ENCODE peak calls at places on chromosome 1, in seven cellular contexts. One of them, this sample, is unnamed.

GRCh38 chr1:103250441-103250861 is 142.1 kb upstream of the COL11A1 start:
- DNase-seq in IMR-90: peak
- DNase-seq in breast epithelium: no peak
- DNase-seq in thyroid gland: no peak
- DNase-seq in astrocyte: peak
- DNase-seq in tibial artery: no peak
- DNase-seq in effector memory CD4-positive, alpha-beta T cell: no peak
- DNase-seq in this sample: no peak

GRCh38 chr1:31652891-31653489 is 8.3 kb upstream of the PEF1 start:
- DNase-seq in tibial artery: no peak
- DNase-seq in effector memory CD4-positive, alpha-beta T cell: no peak
- DNase-seq in astrocyte: no peak
- DNase-seq in IMR-90: no peak
- DNase-seq in thyroid gland: peak
- DNase-seq in breast epithelium: no peak
- DNase-seq in this sample: no peak

GRCh38 chr1:95208876-95209275 is 25.1 kb upstream of the RWDD3 start:
- DNase-seq in breast epithelium: no peak
- DNase-seq in astrocyte: no peak
- DNase-seq in effector memory CD4-positive, alpha-beta T cell: no peak
- DNase-seq in thyroid gland: no peak
- DNase-seq in IMR-90: no peak
- DNase-seq in tibial artery: no peak
- DNase-seq in this sample: no peak

GRCh38 chr1:94096797-94097549 is 24.0 kb downstream of the ABCA4 start:
- DNase-seq in effector memory CD4-positive, alpha-beta T cell: no peak
- DNase-seq in breast epithelium: no peak
- DNase-seq in thyroid gland: peak
- DNase-seq in IMR-90: peak
- DNase-seq in tibial artery: peak
- DNase-seq in astrocyte: peak
- DNase-seq in this sample: no peak

GRCh38 chr1:175040324-175040910 is 17.2 kb upstream of the MRPS14 start:
- DNase-seq in effector memory CD4-positive, alpha-beta T cell: no peak
- DNase-seq in tibial artery: no peak
- DNase-seq in thyroid gland: no peak
- DNase-seq in IMR-90: no peak
- DNase-seq in astrocyte: no peak
- DNase-seq in breast epithelium: no peak
- DNase-seq in this sample: no peak

GRCh38 chr1:109927908-109928307 is 17.3 kb downstream of the CSF1 start:
- DNase-seq in IMR-90: peak
- DNase-seq in thyroid gland: peak
- DNase-seq in tibial artery: peak
- DNase-seq in breast epithelium: no peak
- DNase-seq in astrocyte: peak
- DNase-seq in effector memory CD4-positive, alpha-beta T cell: no peak
- DNase-seq in this sample: peak

GRCh38 chr1:228284521-228284920 is 76.7 kb downstream of the OBSCN start:
- DNase-seq in effector memory CD4-positive, alpha-beta T cell: no peak
- DNase-seq in thyroid gland: no peak
- DNase-seq in astrocyte: no peak
- DNase-seq in IMR-90: no peak
- DNase-seq in breast epithelium: peak
- DNase-seq in tibial artery: no peak
- DNase-seq in this sample: no peak

GRCh38 chr1:16967095-16967567 is 13.3 kb downstream of the MFAP2 start:
- DNase-seq in breast epithelium: no peak
- DNase-seq in IMR-90: peak
- DNase-seq in effector memory CD4-positive, alpha-beta T cell: no peak
- DNase-seq in tibial artery: no peak
- DNase-seq in thyroid gland: peak
- DNase-seq in astrocyte: peak
- DNase-seq in this sample: no peak

GRCh38 chr1:149993181-149993580 is 17.3 kb downstream of the OTUD7B start:
- DNase-seq in astrocyte: no peak
- DNase-seq in breast epithelium: no peak
- DNase-seq in thyroid gland: no peak
- DNase-seq in effector memory CD4-positive, alpha-beta T cell: no peak
- DNase-seq in tibial artery: no peak
- DNase-seq in IMR-90: no peak
- DNase-seq in this sample: no peak

GRCh38 chr1:209645574-209646452 is 6.4 kb downstream of the LAMB3 start:
- DNase-seq in breast epithelium: no peak
- DNase-seq in effector memory CD4-positive, alpha-beta T cell: no peak
- DNase-seq in IMR-90: no peak
- DNase-seq in thyroid gland: no peak
- DNase-seq in tibial artery: no peak
- DNase-seq in astrocyte: no peak
- DNase-seq in this sample: no peak

GRCh38 chr1:27592600-27593340 is 11.2 kb downstream of the AHDC1 start:
- DNase-seq in effector memory CD4-positive, alpha-beta T cell: no peak
- DNase-seq in breast epithelium: no peak
- DNase-seq in tibial artery: no peak
- DNase-seq in astrocyte: no peak
- DNase-seq in thyroid gland: no peak
- DNase-seq in IMR-90: no peak
- DNase-seq in this sample: no peak

GRCh38 chr1:209430107-209430506 is 153.4 kb upstream of the CAMK1G start:
- DNase-seq in effector memory CD4-positive, alpha-beta T cell: no peak
- DNase-seq in tibial artery: no peak
- DNase-seq in astrocyte: no peak
- DNase-seq in breast epithelium: no peak
- DNase-seq in thyroid gland: peak
- DNase-seq in IMR-90: no peak
- DNase-seq in this sample: no peak

GRCh38 chr1:8373547-8374270 is 55.8 kb downstream of the SLC45A1 start:
- DNase-seq in astrocyte: peak
- DNase-seq in tibial artery: peak
- DNase-seq in breast epithelium: peak
- DNase-seq in thyroid gland: peak
- DNase-seq in effector memory CD4-positive, alpha-beta T cell: no peak
- DNase-seq in IMR-90: peak
- DNase-seq in this sample: peak

GRCh38 chr1:81801834-81802531 is 1.2 kb downstream of the ADGRL2 start:
- DNase-seq in thyroid gland: peak
- DNase-seq in astrocyte: peak
- DNase-seq in breast epithelium: no peak
- DNase-seq in effector memory CD4-positive, alpha-beta T cell: no peak
- DNase-seq in tibial artery: peak
- DNase-seq in IMR-90: peak
- DNase-seq in this sample: no peak

GRCh38 chr1:184882649-184883303 is 91.5 kb downstream of the NIBAN1 start:
- DNase-seq in IMR-90: no peak
- DNase-seq in astrocyte: no peak
- DNase-seq in thyroid gland: no peak
- DNase-seq in effector memory CD4-positive, alpha-beta T cell: no peak
- DNase-seq in breast epithelium: no peak
- DNase-seq in tibial artery: peak
- DNase-seq in this sample: no peak

GRCh38 chr1:1173061-1173792 is 453 bp upstream of the TTLL10 start:
- DNase-seq in tibial artery: no peak
- DNase-seq in thyroid gland: no peak
- DNase-seq in IMR-90: no peak
- DNase-seq in effector memory CD4-positive, alpha-beta T cell: no peak
- DNase-seq in astrocyte: no peak
- DNase-seq in breast epithelium: no peak
- DNase-seq in this sample: no peak

GRCh38 chr1:63747445-63747844 is 26.4 kb upstream of the ROR1 start:
- DNase-seq in tibial artery: no peak
- DNase-seq in IMR-90: no peak
- DNase-seq in astrocyte: no peak
- DNase-seq in breast epithelium: no peak
- DNase-seq in thyroid gland: no peak
- DNase-seq in effector memory CD4-positive, alpha-beta T cell: no peak
- DNase-seq in this sample: no peak

GRCh38 chr1:184597652-184598357 is 156.9 kb downstream of the EDEM3 start:
- DNase-seq in tibial artery: no peak
- DNase-seq in breast epithelium: no peak
- DNase-seq in IMR-90: peak
- DNase-seq in effector memory CD4-positive, alpha-beta T cell: no peak
- DNase-seq in thyroid gland: no peak
- DNase-seq in astrocyte: no peak
- DNase-seq in this sample: no peak

GRCh38 chr1:42743302-42744029 is 3.4 kb upstream of the CLDN19 start:
- DNase-seq in thyroid gland: no peak
- DNase-seq in IMR-90: no peak
- DNase-seq in tibial artery: no peak
- DNase-seq in astrocyte: no peak
- DNase-seq in breast epithelium: no peak
- DNase-seq in effector memory CD4-positive, alpha-beta T cell: no peak
- DNase-seq in this sample: no peak

GRCh38 chr1:35390600-35391494 is 122.3 kb downstream of the ZMYM4 start:
- DNase-seq in breast epithelium: no peak
- DNase-seq in astrocyte: peak
- DNase-seq in tibial artery: no peak
- DNase-seq in thyroid gland: no peak
- DNase-seq in IMR-90: peak
- DNase-seq in effector memory CD4-positive, alpha-beta T cell: no peak
- DNase-seq in this sample: no peak

GRCh38 chr1:31799196-31799894 is 16.5 kb downstream of the SPOCD1 start:
- DNase-seq in tibial artery: peak
- DNase-seq in IMR-90: no peak
- DNase-seq in thyroid gland: no peak
- DNase-seq in breast epithelium: no peak
- DNase-seq in astrocyte: no peak
- DNase-seq in effector memory CD4-positive, alpha-beta T cell: no peak
- DNase-seq in this sample: no peak

GRCh38 chr1:204261746-204262505 is 48.1 kb upstream of the GOLT1A start:
- DNase-seq in tibial artery: no peak
- DNase-seq in astrocyte: peak
- DNase-seq in effector memory CD4-positive, alpha-beta T cell: no peak
- DNase-seq in breast epithelium: no peak
- DNase-seq in IMR-90: peak
- DNase-seq in thyroid gland: no peak
- DNase-seq in this sample: no peak

GRCh38 chr1:59831529-59831928 is 16.8 kb downstream of the HOOK1 start:
- DNase-seq in IMR-90: no peak
- DNase-seq in tibial artery: no peak
- DNase-seq in breast epithelium: no peak
- DNase-seq in astrocyte: no peak
- DNase-seq in effector memory CD4-positive, alpha-beta T cell: no peak
- DNase-seq in thyroid gland: no peak
- DNase-seq in this sample: no peak

GRCh38 chr1:210332719-210333398 is 4.2 kb downstream of the HHAT start:
- DNase-seq in tibial artery: no peak
- DNase-seq in astrocyte: peak
- DNase-seq in effector memory CD4-positive, alpha-beta T cell: peak
- DNase-seq in IMR-90: no peak
- DNase-seq in thyroid gland: no peak
- DNase-seq in breast epithelium: no peak
- DNase-seq in this sample: no peak

GRCh38 chr1:158819461-158820443 is 11.4 kb upstream of the MNDA start:
- DNase-seq in tibial artery: no peak
- DNase-seq in thyroid gland: no peak
- DNase-seq in IMR-90: no peak
- DNase-seq in breast epithelium: no peak
- DNase-seq in effector memory CD4-positive, alpha-beta T cell: no peak
- DNase-seq in astrocyte: peak
- DNase-seq in this sample: no peak

GRCh38 chr1:113255728-113256347 is 134.5 kb upstream of the MAGI3 start:
- DNase-seq in tibial artery: no peak
- DNase-seq in breast epithelium: no peak
- DNase-seq in astrocyte: peak
- DNase-seq in thyroid gland: no peak
- DNase-seq in effector memory CD4-positive, alpha-beta T cell: no peak
- DNase-seq in IMR-90: no peak
- DNase-seq in this sample: no peak

GRCh38 chr1:236524892-236525179 is 1.1 kb downstream of the LGALS8 start:
- DNase-seq in IMR-90: no peak
- DNase-seq in astrocyte: no peak
- DNase-seq in tibial artery: no peak
- DNase-seq in thyroid gland: no peak
- DNase-seq in breast epithelium: no peak
- DNase-seq in effector memory CD4-positive, alpha-beta T cell: no peak
- DNase-seq in this sample: no peak
- H3K27ac ChIP-seq in IMR-90: no peak
- H3K27ac ChIP-seq in astrocyte: peak
- H3K27ac ChIP-seq in tibial artery: peak
- H3K27ac ChIP-seq in thyroid gland: peak
- H3K27ac ChIP-seq in breast epithelium: peak
- H3K27ac ChIP-seq in effector memory CD4-positive, alpha-beta T cell: peak
- H3K27ac ChIP-seq in this sample: no peak

DNA sequence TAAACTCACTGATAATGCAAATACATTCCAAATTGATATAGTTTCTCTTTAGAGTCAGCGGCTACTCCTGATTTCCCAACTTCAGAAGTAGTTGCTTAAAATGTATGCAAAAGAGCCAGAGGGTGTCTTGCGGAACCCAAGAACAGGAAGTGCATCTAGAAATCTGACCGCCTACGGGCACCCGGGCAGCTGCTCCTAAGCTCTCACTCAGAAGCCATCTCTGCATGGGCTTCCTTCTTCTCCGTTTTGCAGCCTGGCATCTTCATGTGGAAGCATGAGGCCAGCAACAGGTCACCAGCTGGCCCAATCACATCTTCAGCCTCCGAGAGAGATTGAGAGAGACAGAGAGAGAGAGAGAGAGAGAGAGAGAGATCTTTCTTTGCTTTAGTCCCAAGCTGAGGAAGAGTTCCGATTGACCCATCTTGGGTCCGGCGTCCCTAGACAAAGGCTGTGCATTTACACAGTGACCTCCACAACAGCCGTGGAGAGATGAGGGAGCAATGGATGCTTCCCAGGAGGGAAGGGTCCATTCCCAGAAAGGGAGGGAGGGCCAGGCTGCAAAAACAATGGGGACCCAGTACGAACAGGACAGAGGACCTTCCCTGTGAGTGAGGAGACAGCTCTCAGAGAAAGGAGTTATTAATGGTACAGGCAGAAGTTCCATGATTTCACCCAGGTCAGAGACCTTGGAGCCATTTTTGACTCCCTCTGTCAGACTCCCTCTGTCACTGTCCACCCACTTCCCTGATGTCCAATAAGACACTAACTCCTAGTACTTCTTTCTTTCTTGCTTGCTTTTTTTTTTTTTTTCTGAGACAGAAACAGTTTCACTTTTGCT is 28.2 kb upstream of the SLC30A1 start:
- DNase-seq in astrocyte: no peak
- DNase-seq in IMR-90: no peak
- DNase-seq in breast epithelium: no peak
- DNase-seq in thyroid gland: no peak
- DNase-seq in effector memory CD4-positive, alpha-beta T cell: no peak
- DNase-seq in tibial artery: no peak
- DNase-seq in this sample: no peak
- H3K27ac ChIP-seq in astrocyte: no peak
- H3K27ac ChIP-seq in IMR-90: no peak
- H3K27ac ChIP-seq in breast epithelium: peak
- H3K27ac ChIP-seq in thyroid gland: no peak
- H3K27ac ChIP-seq in effector memory CD4-positive, alpha-beta T cell: peak
- H3K27ac ChIP-seq in tibial artery: no peak
- H3K27ac ChIP-seq in this sample: peak

GRCh38 chr1:12407050-12407961 is 177.5 kb downstream of the VPS13D start:
- DNase-seq in tibial artery: no peak
- DNase-seq in astrocyte: peak
- DNase-seq in effector memory CD4-positive, alpha-beta T cell: no peak
- DNase-seq in IMR-90: peak
- DNase-seq in breast epithelium: no peak
- DNase-seq in thyroid gland: no peak
- DNase-seq in this sample: no peak
- H3K27ac ChIP-seq in tibial artery: peak
- H3K27ac ChIP-seq in astrocyte: peak
- H3K27ac ChIP-seq in effector memory CD4-positive, alpha-beta T cell: no peak
- H3K27ac ChIP-seq in IMR-90: peak
- H3K27ac ChIP-seq in breast epithelium: peak
- H3K27ac ChIP-seq in thyroid gland: peak
- H3K27ac ChIP-seq in this sample: peak

GRCh38 chr1:40240390-40240789 is 7.3 kb upstream of the TMCO2 start:
- DNase-seq in astrocyte: no peak
- DNase-seq in tibial artery: no peak
- DNase-seq in breast epithelium: no peak
- DNase-seq in IMR-90: no peak
- DNase-seq in effector memory CD4-positive, alpha-beta T cell: no peak
- DNase-seq in thyroid gland: no peak
- DNase-seq in this sample: no peak
- H3K27ac ChIP-seq in astrocyte: no peak
- H3K27ac ChIP-seq in tibial artery: no peak
- H3K27ac ChIP-seq in breast epithelium: no peak
- H3K27ac ChIP-seq in IMR-90: no peak
- H3K27ac ChIP-seq in effector memory CD4-positive, alpha-beta T cell: no peak
- H3K27ac ChIP-seq in thyroid gland: no peak
- H3K27ac ChIP-seq in this sample: no peak

This sample was measured in substantia nigra.